ENCODE peak calls at places on chromosomes 12 and 14, in seven cellular contexts. One of them, this sample, is unnamed.

GRCh38 chr12:116276433-116277216 is 868 bp downstream of the MED13L start:
- DNase-seq in endothelial cell: peak; percentile 76
- DNase-seq in OCI-LY7: peak; percentile 61
- DNase-seq in cardiac muscle cell: peak; percentile 86
- DNase-seq in tibial artery: peak; percentile 71
- DNase-seq in Peyer's patch: peak; percentile 71
- DNase-seq in HL-60: no peak
- DNase-seq in this sample: peak; percentile 67

GRCh38 chr12:75816892-75817291 is 214.7 kb downstream of the PHLDA1 start:
- DNase-seq in tibial artery: no peak
- DNase-seq in endothelial cell: no peak
- DNase-seq in Peyer's patch: no peak
- DNase-seq in OCI-LY7: peak; percentile 43
- DNase-seq in HL-60: no peak
- DNase-seq in cardiac muscle cell: no peak
- DNase-seq in this sample: peak; percentile 70

GRCh38 chr12:113149361-113150150 is at the start of gene CFAP73:
- DNase-seq in Peyer's patch: no peak
- DNase-seq in tibial artery: no peak
- DNase-seq in endothelial cell: peak; percentile 79
- DNase-seq in cardiac muscle cell: peak; percentile 90
- DNase-seq in OCI-LY7: no peak
- DNase-seq in HL-60: no peak
- DNase-seq in this sample: peak; percentile 72

GRCh38 chr12:62284749-62285148 is 24.5 kb downstream of the USP15 start:
- DNase-seq in HL-60: no peak
- DNase-seq in endothelial cell: no peak
- DNase-seq in Peyer's patch: no peak
- DNase-seq in cardiac muscle cell: no peak
- DNase-seq in tibial artery: no peak
- DNase-seq in OCI-LY7: no peak
- DNase-seq in this sample: no peak

GRCh38 chr14:74941676-74942097 is 13.7 kb downstream of the PGF start:
- DNase-seq in Peyer's patch: peak; percentile 72
- DNase-seq in endothelial cell: no peak
- DNase-seq in cardiac muscle cell: no peak
- DNase-seq in HL-60: no peak
- DNase-seq in tibial artery: peak; percentile 78
- DNase-seq in OCI-LY7: peak; percentile 71
- DNase-seq in this sample: peak; percentile 51

GRCh38 chr12:42568952-42569916 is 20.3 kb downstream of the PRICKLE1 start:
- DNase-seq in Peyer's patch: no peak
- DNase-seq in endothelial cell: no peak
- DNase-seq in HL-60: peak; percentile 49
- DNase-seq in tibial artery: no peak
- DNase-seq in OCI-LY7: peak; percentile 63
- DNase-seq in cardiac muscle cell: peak; percentile 62
- DNase-seq in this sample: peak; percentile 83

GRCh38 chr12:104632724-104633181 is 176.0 kb downstream of the CHST11 start:
- DNase-seq in tibial artery: no peak
- DNase-seq in Peyer's patch: no peak
- DNase-seq in HL-60: no peak
- DNase-seq in endothelial cell: no peak
- DNase-seq in OCI-LY7: no peak
- DNase-seq in cardiac muscle cell: no peak
- DNase-seq in this sample: peak; percentile 55

GRCh38 chr14:86462193-86462592 is 932.2 kb downstream of the FLRT2 start:
- DNase-seq in HL-60: no peak
- DNase-seq in cardiac muscle cell: peak; percentile 13
- DNase-seq in Peyer's patch: no peak
- DNase-seq in tibial artery: no peak
- DNase-seq in endothelial cell: peak; percentile 18
- DNase-seq in OCI-LY7: peak; percentile 14
- DNase-seq in this sample: peak; percentile 3

GRCh38 chr12:26688344-26688904 is 144.6 kb downstream of the ITPR2 start:
- DNase-seq in tibial artery: no peak
- DNase-seq in cardiac muscle cell: no peak
- DNase-seq in HL-60: no peak
- DNase-seq in Peyer's patch: no peak
- DNase-seq in endothelial cell: no peak
- DNase-seq in OCI-LY7: no peak
- DNase-seq in this sample: no peak

GRCh38 chr12:67026847-67027246 is 242.3 kb upstream of the CAND1 start:
- DNase-seq in endothelial cell: no peak
- DNase-seq in cardiac muscle cell: no peak
- DNase-seq in tibial artery: no peak
- DNase-seq in Peyer's patch: no peak
- DNase-seq in HL-60: no peak
- DNase-seq in OCI-LY7: no peak
- DNase-seq in this sample: no peak

GRCh38 chr12:117188961-117189724 is 1.1 kb downstream of the FBXO21 start:
- DNase-seq in tibial artery: peak; percentile 26
- DNase-seq in HL-60: no peak
- DNase-seq in endothelial cell: no peak
- DNase-seq in Peyer's patch: no peak
- DNase-seq in OCI-LY7: no peak
- DNase-seq in cardiac muscle cell: no peak
- DNase-seq in this sample: peak; percentile 57

GRCh38 chr12:84497819-84498218 is 414.8 kb downstream of the SLC6A15 start:
- DNase-seq in Peyer's patch: no peak
- DNase-seq in HL-60: no peak
- DNase-seq in endothelial cell: no peak
- DNase-seq in OCI-LY7: no peak
- DNase-seq in tibial artery: no peak
- DNase-seq in cardiac muscle cell: peak; percentile 42
- DNase-seq in this sample: peak; percentile 55

GRCh38 chr14:55129086-55129427 is at the start of gene LGALS3:
- DNase-seq in HL-60: no peak
- DNase-seq in endothelial cell: peak; percentile 23
- DNase-seq in tibial artery: peak; percentile 81
- DNase-seq in Peyer's patch: peak; percentile 49
- DNase-seq in OCI-LY7: no peak
- DNase-seq in cardiac muscle cell: peak; percentile 80
- DNase-seq in this sample: peak; percentile 56

GRCh38 chr12:76519538-76519937 is 40.0 kb downstream of the OSBPL8 start:
- DNase-seq in Peyer's patch: peak; percentile 18
- DNase-seq in HL-60: peak; percentile 86
- DNase-seq in tibial artery: no peak
- DNase-seq in endothelial cell: no peak
- DNase-seq in OCI-LY7: peak; percentile 46
- DNase-seq in cardiac muscle cell: no peak
- DNase-seq in this sample: peak; percentile 82

GRCh38 chr12:7116916-7117315 is 7.9 kb upstream of the C1RL start:
- DNase-seq in Peyer's patch: no peak
- DNase-seq in HL-60: no peak
- DNase-seq in OCI-LY7: no peak
- DNase-seq in tibial artery: no peak
- DNase-seq in cardiac muscle cell: no peak
- DNase-seq in endothelial cell: no peak
- DNase-seq in this sample: no peak

GRCh38 chr12:54173066-54173726 is 15.6 kb downstream of the SMUG1 start:
- DNase-seq in endothelial cell: peak; percentile 34
- DNase-seq in HL-60: no peak
- DNase-seq in Peyer's patch: no peak
- DNase-seq in OCI-LY7: no peak
- DNase-seq in tibial artery: peak; percentile 36
- DNase-seq in cardiac muscle cell: peak; percentile 61
- DNase-seq in this sample: peak; percentile 5

DNA sequence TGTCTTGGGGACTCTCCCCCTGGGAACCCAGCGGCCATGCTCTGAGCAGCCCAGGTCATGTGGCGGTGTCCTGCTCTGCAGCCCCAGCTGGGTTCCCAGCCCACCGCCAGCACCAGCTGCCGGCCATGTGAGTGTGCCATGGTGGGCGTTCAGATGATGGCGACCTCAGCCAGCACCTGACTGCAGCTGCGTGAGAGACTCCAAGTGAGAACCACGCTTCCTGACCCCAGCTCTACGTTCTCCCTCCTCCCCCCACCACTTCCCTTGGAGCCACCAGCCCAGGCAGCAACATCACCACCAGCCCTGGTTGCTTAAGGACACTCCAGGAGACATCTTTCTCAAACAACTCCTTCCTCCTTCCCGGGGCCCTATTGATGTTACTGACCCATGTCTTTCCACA is 68.8 kb downstream of the SLC24A4 start:
- DNase-seq in cardiac muscle cell: no peak
- DNase-seq in Peyer's patch: no peak
- DNase-seq in HL-60: peak; percentile 75
- DNase-seq in tibial artery: no peak
- DNase-seq in endothelial cell: no peak
- DNase-seq in OCI-LY7: no peak
- DNase-seq in this sample: no peak
- TF ChIP-seq CTCF in cardiac muscle cell: no peak
- TF ChIP-seq CTCF in Peyer's patch: no peak
- TF ChIP-seq CTCF in HL-60: no peak
- TF ChIP-seq CTCF in tibial artery: no peak
- TF ChIP-seq CTCF in endothelial cell: no peak
- TF ChIP-seq CTCF in OCI-LY7: no peak
- TF ChIP-seq CTCF in this sample: no peak

DNA sequence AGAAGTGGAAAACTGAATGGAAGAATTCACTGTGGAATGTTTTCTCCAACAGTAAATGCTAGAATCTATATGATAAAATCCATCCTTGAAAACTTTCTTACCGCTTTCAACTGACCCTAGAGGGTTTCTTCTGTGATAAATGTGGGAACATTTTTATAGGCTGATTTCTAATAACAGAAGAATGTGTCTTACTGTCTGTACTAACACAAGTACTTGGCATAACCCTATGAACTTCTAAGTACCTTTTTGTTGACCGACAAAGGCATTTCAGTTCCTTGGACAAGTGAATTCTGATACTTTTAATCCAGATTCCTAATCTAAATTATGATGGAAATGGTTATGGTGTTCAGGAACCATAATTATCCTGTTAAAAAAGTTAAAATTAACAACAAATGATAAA is 1109.7 kb upstream of the FLRT2 start:
- DNase-seq in endothelial cell: no peak
- DNase-seq in tibial artery: no peak
- DNase-seq in HL-60: no peak
- DNase-seq in Peyer's patch: no peak
- DNase-seq in OCI-LY7: no peak
- DNase-seq in cardiac muscle cell: no peak
- DNase-seq in this sample: peak; percentile 30
- TF ChIP-seq CTCF in endothelial cell: no peak
- TF ChIP-seq CTCF in tibial artery: no peak
- TF ChIP-seq CTCF in HL-60: no peak
- TF ChIP-seq CTCF in Peyer's patch: no peak
- TF ChIP-seq CTCF in OCI-LY7: no peak
- TF ChIP-seq CTCF in cardiac muscle cell: no peak
- TF ChIP-seq CTCF in this sample: no peak

GRCh38 chr14:105021656-105022275 is 883 bp upstream of the CDCA4 start:
- DNase-seq in cardiac muscle cell: peak; percentile 58
- DNase-seq in endothelial cell: peak; percentile 39
- DNase-seq in tibial artery: no peak
- DNase-seq in Peyer's patch: peak; percentile 51
- DNase-seq in OCI-LY7: peak; percentile 64
- DNase-seq in HL-60: peak; percentile 47
- DNase-seq in this sample: peak; percentile 54
- TF ChIP-seq CTCF in cardiac muscle cell: peak; percentile 12
- TF ChIP-seq CTCF in endothelial cell: no peak
- TF ChIP-seq CTCF in tibial artery: no peak
- TF ChIP-seq CTCF in Peyer's patch: no peak
- TF ChIP-seq CTCF in OCI-LY7: peak; percentile 80
- TF ChIP-seq CTCF in HL-60: no peak
- TF ChIP-seq CTCF in this sample: no peak

GRCh38 chr14:101992708-101993107 is 28.3 kb downstream of the DYNC1H1 start:
- DNase-seq in tibial artery: no peak
- DNase-seq in endothelial cell: no peak
- DNase-seq in OCI-LY7: peak; percentile 82
- DNase-seq in cardiac muscle cell: no peak
- DNase-seq in HL-60: peak; percentile 13
- DNase-seq in Peyer's patch: peak; percentile 64
- DNase-seq in this sample: no peak
- TF ChIP-seq CTCF in tibial artery: no peak
- TF ChIP-seq CTCF in endothelial cell: no peak
- TF ChIP-seq CTCF in OCI-LY7: peak; percentile 62
- TF ChIP-seq CTCF in cardiac muscle cell: no peak
- TF ChIP-seq CTCF in HL-60: no peak
- TF ChIP-seq CTCF in Peyer's patch: no peak
- TF ChIP-seq CTCF in this sample: no peak

GRCh38 chr14:22651586-22651985 is 7.4 kb upstream of the OR6J1 start:
- DNase-seq in OCI-LY7: no peak
- DNase-seq in endothelial cell: no peak
- DNase-seq in Peyer's patch: no peak
- DNase-seq in tibial artery: no peak
- DNase-seq in HL-60: no peak
- DNase-seq in cardiac muscle cell: no peak
- DNase-seq in this sample: no peak

GRCh38 chr14:22656226-22656625 is 12.1 kb upstream of the OR6J1 start:
- DNase-seq in tibial artery: no peak
- DNase-seq in HL-60: no peak
- DNase-seq in Peyer's patch: no peak
- DNase-seq in OCI-LY7: no peak
- DNase-seq in endothelial cell: no peak
- DNase-seq in cardiac muscle cell: no peak
- DNase-seq in this sample: no peak

GRCh38 chr14:22650960-22651521 is 6.9 kb upstream of the OR6J1 start:
- DNase-seq in tibial artery: no peak
- DNase-seq in Peyer's patch: no peak
- DNase-seq in OCI-LY7: peak; percentile 47
- DNase-seq in cardiac muscle cell: no peak
- DNase-seq in HL-60: peak; percentile 23
- DNase-seq in endothelial cell: no peak
- DNase-seq in this sample: peak; percentile 41

GRCh38 chr14:22650046-22650739 is 6.0 kb upstream of the OR6J1 start:
- DNase-seq in HL-60: no peak
- DNase-seq in endothelial cell: no peak
- DNase-seq in Peyer's patch: no peak
- DNase-seq in OCI-LY7: no peak
- DNase-seq in cardiac muscle cell: no peak
- DNase-seq in tibial artery: no peak
- DNase-seq in this sample: no peak

DNA sequence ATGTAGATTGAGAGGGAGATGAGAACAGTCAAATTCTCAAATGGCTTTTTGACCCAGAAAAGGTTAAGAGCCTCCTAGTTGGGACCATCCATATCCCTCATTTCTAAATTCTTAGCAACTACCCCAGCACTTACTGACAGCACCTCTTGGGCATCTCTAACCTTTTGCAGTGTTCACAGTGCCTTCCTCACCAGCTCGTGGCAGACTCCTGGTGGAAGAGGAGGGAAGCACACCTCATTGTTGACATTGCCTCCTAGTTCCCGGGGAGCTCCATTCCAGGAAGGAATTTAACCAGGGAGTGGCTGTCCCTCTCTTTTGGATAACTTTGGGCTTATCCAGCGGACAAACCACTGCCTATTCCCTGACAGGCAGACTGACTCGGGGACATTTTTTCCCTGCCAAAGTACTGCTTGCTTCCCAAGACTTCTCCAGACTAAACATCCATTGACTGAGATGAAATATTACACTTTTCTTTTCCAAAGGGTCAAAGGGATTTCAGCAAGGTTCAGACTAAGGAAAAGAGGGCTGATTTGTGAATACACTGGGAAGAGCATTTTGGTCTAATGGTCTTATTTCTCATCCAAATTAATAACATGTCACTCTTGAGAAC is 9.0 kb upstream of the OR6J1 start:
- DNase-seq in OCI-LY7: peak; percentile 72
- DNase-seq in Peyer's patch: peak; percentile 41
- DNase-seq in cardiac muscle cell: peak; percentile 77
- DNase-seq in endothelial cell: peak; percentile 79
- DNase-seq in HL-60: peak; percentile 30
- DNase-seq in tibial artery: peak; percentile 40
- DNase-seq in this sample: peak; percentile 67
- TF ChIP-seq CTCF in OCI-LY7: peak; percentile 84
- TF ChIP-seq CTCF in Peyer's patch: peak; percentile 56
- TF ChIP-seq CTCF in cardiac muscle cell: peak; percentile 95
- TF ChIP-seq CTCF in endothelial cell: peak; percentile 86
- TF ChIP-seq CTCF in HL-60: peak; percentile 89
- TF ChIP-seq CTCF in tibial artery: peak; percentile 67
- TF ChIP-seq CTCF in this sample: peak; percentile 98

GRCh38 chr14:29927596-29928341 is at the start of gene PRKD1:
- DNase-seq in cardiac muscle cell: peak; percentile 88
- DNase-seq in Peyer's patch: peak; percentile 17
- DNase-seq in tibial artery: peak; percentile 51
- DNase-seq in HL-60: no peak
- DNase-seq in OCI-LY7: no peak
- DNase-seq in endothelial cell: peak; percentile 62
- DNase-seq in this sample: peak; percentile 76
- TF ChIP-seq CTCF in cardiac muscle cell: no peak
- TF ChIP-seq CTCF in Peyer's patch: no peak
- TF ChIP-seq CTCF in tibial artery: peak; percentile 21
- TF ChIP-seq CTCF in HL-60: no peak
- TF ChIP-seq CTCF in OCI-LY7: no peak
- TF ChIP-seq CTCF in endothelial cell: no peak
- TF ChIP-seq CTCF in this sample: no peak